ENCODE peak calls at places on chromosomes 7 and 10, in five cellular contexts. One of them, this sample, is unnamed.

GRCh38 chr7:92461027-92462003 is 14.0 kb downstream of the GATAD1 start:
- DNase-seq in WERI-Rb-1: peak; percentile 42
- DNase-seq in H9: peak; percentile 47
- DNase-seq in cardiac muscle cell: peak; percentile 48
- DNase-seq in colonic mucosa: peak; percentile 28
- DNase-seq in this sample: no peak

GRCh38 chr7:24980695-24981543 is 941 bp upstream of the OSBPL3 start:
- DNase-seq in WERI-Rb-1: peak; percentile 15
- DNase-seq in H9: peak; percentile 49
- DNase-seq in cardiac muscle cell: peak; percentile 4
- DNase-seq in colonic mucosa: peak; percentile 62
- DNase-seq in this sample: peak; percentile 4

GRCh38 chr10:86030312-86030711 is 336.3 kb downstream of the GRID1 start:
- DNase-seq in WERI-Rb-1: no peak
- DNase-seq in H9: no peak
- DNase-seq in cardiac muscle cell: no peak
- DNase-seq in colonic mucosa: no peak
- DNase-seq in this sample: no peak

GRCh38 chr7:79245623-79246249 is 207.7 kb downstream of the MAGI2 start:
- DNase-seq in WERI-Rb-1: no peak
- DNase-seq in H9: no peak
- DNase-seq in cardiac muscle cell: no peak
- DNase-seq in colonic mucosa: no peak
- DNase-seq in this sample: no peak

GRCh38 chr10:69451784-69452251 is 553 bp downstream of the TSPAN15 start:
- DNase-seq in WERI-Rb-1: peak; percentile 68
- DNase-seq in H9: peak; percentile 78
- DNase-seq in cardiac muscle cell: peak; percentile 26
- DNase-seq in colonic mucosa: peak; percentile 81
- DNase-seq in this sample: no peak

GRCh38 chr10:43396928-43397624 is 11.9 kb downstream of the HNRNPF start:
- DNase-seq in WERI-Rb-1: peak; percentile 95
- DNase-seq in H9: peak; percentile 93
- DNase-seq in cardiac muscle cell: peak; percentile 93
- DNase-seq in colonic mucosa: peak; percentile 93
- DNase-seq in this sample: peak; percentile 89

GRCh38 chr7:46945328-46945727 is 636.6 kb downstream of the TNS3 start:
- DNase-seq in WERI-Rb-1: peak; percentile 28
- DNase-seq in H9: no peak
- DNase-seq in cardiac muscle cell: no peak
- DNase-seq in colonic mucosa: no peak
- DNase-seq in this sample: no peak

GRCh38 chr10:79065853-79066252 is 2.9 kb upstream of the ZMIZ1 start:
- DNase-seq in WERI-Rb-1: no peak
- DNase-seq in H9: no peak
- DNase-seq in cardiac muscle cell: no peak
- DNase-seq in colonic mucosa: no peak
- DNase-seq in this sample: no peak

GRCh38 chr7:131480384-131481315 is 75.8 kb downstream of the PODXL start:
- DNase-seq in WERI-Rb-1: no peak
- DNase-seq in H9: no peak
- DNase-seq in cardiac muscle cell: no peak
- DNase-seq in colonic mucosa: no peak
- DNase-seq in this sample: no peak

GRCh38 chr10:130065251-130065650 is 45.4 kb downstream of the C10orf143 start:
- DNase-seq in WERI-Rb-1: no peak
- DNase-seq in H9: no peak
- DNase-seq in cardiac muscle cell: no peak
- DNase-seq in colonic mucosa: no peak
- DNase-seq in this sample: no peak

GRCh38 chr10:77899080-77899477 is 27.5 kb downstream of the DLG5 start:
- DNase-seq in WERI-Rb-1: no peak
- DNase-seq in H9: no peak
- DNase-seq in cardiac muscle cell: no peak
- DNase-seq in colonic mucosa: peak; percentile 91
- DNase-seq in this sample: no peak

GRCh38 chr10:30784896-30785605 is 155.5 kb upstream of the LYZL2 start:
- DNase-seq in WERI-Rb-1: peak; percentile 78
- DNase-seq in H9: peak; percentile 96
- DNase-seq in cardiac muscle cell: peak; percentile 95
- DNase-seq in colonic mucosa: peak; percentile 44
- DNase-seq in this sample: peak; percentile 80

GRCh38 chr7:152341039-152341913 is 94.5 kb downstream of the KMT2C start:
- DNase-seq in WERI-Rb-1: peak; percentile 31
- DNase-seq in H9: no peak
- DNase-seq in cardiac muscle cell: peak; percentile 46
- DNase-seq in colonic mucosa: peak; percentile 22
- DNase-seq in this sample: peak; percentile 43

GRCh38 chr7:3164363-3164762 is 120.7 kb upstream of the CARD11 start:
- DNase-seq in WERI-Rb-1: no peak
- DNase-seq in H9: no peak
- DNase-seq in cardiac muscle cell: peak; percentile 92
- DNase-seq in colonic mucosa: no peak
- DNase-seq in this sample: no peak

GRCh38 chr7:26192485-26193087 is 8.0 kb downstream of the HNRNPA2B1 start:
- DNase-seq in WERI-Rb-1: no peak
- DNase-seq in H9: no peak
- DNase-seq in cardiac muscle cell: no peak
- DNase-seq in colonic mucosa: no peak
- DNase-seq in this sample: no peak

GRCh38 chr7:77200542-77200941 is 923 bp upstream of the FGL2 start:
- DNase-seq in WERI-Rb-1: no peak
- DNase-seq in H9: no peak
- DNase-seq in cardiac muscle cell: no peak
- DNase-seq in colonic mucosa: no peak
- DNase-seq in this sample: no peak

GRCh38 chr10:45580781-45581496 is 91.6 kb downstream of the ZFAND4 start:
- DNase-seq in WERI-Rb-1: no peak
- DNase-seq in H9: no peak
- DNase-seq in cardiac muscle cell: no peak
- DNase-seq in colonic mucosa: peak; percentile 53
- DNase-seq in this sample: no peak

GRCh38 chr10:119821172-119821571 is 51.5 kb downstream of the MCMBP start:
- DNase-seq in WERI-Rb-1: no peak
- DNase-seq in H9: no peak
- DNase-seq in cardiac muscle cell: no peak
- DNase-seq in colonic mucosa: no peak
- DNase-seq in this sample: no peak

GRCh38 chr7:51011710-51012350 is 229.1 kb upstream of the GRB10 start:
- DNase-seq in WERI-Rb-1: no peak
- DNase-seq in H9: no peak
- DNase-seq in cardiac muscle cell: no peak
- DNase-seq in colonic mucosa: no peak
- DNase-seq in this sample: no peak

GRCh38 chr7:1197997-1198632 is 34.6 kb upstream of the UNCX start:
- DNase-seq in WERI-Rb-1: no peak
- DNase-seq in H9: no peak
- DNase-seq in cardiac muscle cell: no peak
- DNase-seq in colonic mucosa: no peak
- DNase-seq in this sample: no peak

GRCh38 chr7:81887098-81887497 is 117.3 kb upstream of the HGF start:
- DNase-seq in WERI-Rb-1: no peak
- DNase-seq in H9: no peak
- DNase-seq in cardiac muscle cell: peak; percentile 15
- DNase-seq in colonic mucosa: no peak
- DNase-seq in this sample: no peak

GRCh38 chr10:104659809-104660208 is 18.7 kb downstream of the SORCS3 start:
- DNase-seq in WERI-Rb-1: no peak
- DNase-seq in H9: no peak
- DNase-seq in cardiac muscle cell: no peak
- DNase-seq in colonic mucosa: no peak
- DNase-seq in this sample: no peak

GRCh38 chr7:88787777-88788176 is 7.8 kb downstream of the TEX47 start:
- DNase-seq in WERI-Rb-1: no peak
- DNase-seq in H9: no peak
- DNase-seq in cardiac muscle cell: no peak
- DNase-seq in colonic mucosa: no peak
- DNase-seq in this sample: no peak

GRCh38 chr7:132161231-132161915 is 414.9 kb downstream of the PLXNA4 start:
- DNase-seq in WERI-Rb-1: no peak
- DNase-seq in H9: no peak
- DNase-seq in cardiac muscle cell: peak; percentile 76
- DNase-seq in colonic mucosa: no peak
- DNase-seq in this sample: no peak

GRCh38 chr7:461118-461452 is 58.6 kb downstream of the PDGFA start:
- DNase-seq in WERI-Rb-1: no peak
- DNase-seq in H9: no peak
- DNase-seq in cardiac muscle cell: no peak
- DNase-seq in colonic mucosa: no peak
- DNase-seq in this sample: no peak

GRCh38 chr7:132291446-132291845 is 284.8 kb downstream of the PLXNA4 start:
- DNase-seq in WERI-Rb-1: no peak
- DNase-seq in H9: no peak
- DNase-seq in cardiac muscle cell: no peak
- DNase-seq in colonic mucosa: no peak
- DNase-seq in this sample: no peak

GRCh38 chr7:115864082-115864481 is 166.5 kb downstream of the TFEC start:
- DNase-seq in WERI-Rb-1: no peak
- DNase-seq in H9: no peak
- DNase-seq in cardiac muscle cell: no peak
- DNase-seq in colonic mucosa: no peak
- DNase-seq in this sample: no peak

GRCh38 chr7:49112647-49113046 is 188.3 kb downstream of the CDC14C start:
- DNase-seq in WERI-Rb-1: no peak
- DNase-seq in H9: no peak
- DNase-seq in cardiac muscle cell: peak; percentile 38
- DNase-seq in colonic mucosa: no peak
- DNase-seq in this sample: no peak

DNA sequence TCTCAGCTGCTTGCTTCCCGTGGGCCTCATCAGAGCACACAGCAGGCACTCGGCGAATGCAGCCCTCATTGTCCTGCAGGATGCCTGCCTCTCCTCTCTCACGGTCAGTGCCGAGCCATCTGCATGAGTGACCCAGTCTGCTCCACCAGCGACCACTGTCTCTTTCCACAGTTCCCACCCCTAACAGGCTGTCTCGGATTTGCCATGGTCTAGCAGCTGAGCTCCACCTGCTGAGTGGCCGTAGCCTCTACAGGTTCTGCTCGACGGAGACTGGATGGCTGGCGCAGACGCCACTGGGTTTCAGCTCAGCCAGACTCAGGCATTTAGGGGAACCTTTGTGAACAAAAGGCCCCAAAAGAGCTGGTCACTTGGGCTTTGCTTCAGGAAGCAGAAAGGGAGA is 209.4 kb upstream of the FOXK1 start:
- DNase-seq in WERI-Rb-1: peak; percentile 72
- DNase-seq in H9: peak; percentile 41
- DNase-seq in cardiac muscle cell: no peak
- DNase-seq in colonic mucosa: no peak
- DNase-seq in this sample: no peak
- TF ChIP-seq CTCF in WERI-Rb-1: peak; percentile 75
- TF ChIP-seq CTCF in H9: peak; percentile 22
- TF ChIP-seq CTCF in cardiac muscle cell: no peak
- TF ChIP-seq CTCF in colonic mucosa: no peak
- TF ChIP-seq CTCF in this sample: no peak

GRCh38 chr7:100072462-100072861 is 9.1 kb downstream of the ZNF3 start:
- DNase-seq in WERI-Rb-1: no peak
- DNase-seq in H9: no peak
- DNase-seq in cardiac muscle cell: no peak
- DNase-seq in colonic mucosa: no peak
- DNase-seq in this sample: no peak

GRCh38 chr7:100065452-100066186 is 15.9 kb downstream of the ZNF3 start:
- DNase-seq in WERI-Rb-1: no peak
- DNase-seq in H9: no peak
- DNase-seq in cardiac muscle cell: peak; percentile 16
- DNase-seq in colonic mucosa: no peak
- DNase-seq in this sample: no peak

GRCh38 chr7:100071018-100071723 is 10.4 kb downstream of the ZNF3 start:
- DNase-seq in WERI-Rb-1: no peak
- DNase-seq in H9: no peak
- DNase-seq in cardiac muscle cell: no peak
- DNase-seq in colonic mucosa: no peak
- DNase-seq in this sample: no peak

GRCh38 chr7:100066953-100067352 is 14.6 kb downstream of the ZNF3 start:
- DNase-seq in WERI-Rb-1: no peak
- DNase-seq in H9: peak; percentile 36
- DNase-seq in cardiac muscle cell: no peak
- DNase-seq in colonic mucosa: no peak
- DNase-seq in this sample: no peak

DNA sequence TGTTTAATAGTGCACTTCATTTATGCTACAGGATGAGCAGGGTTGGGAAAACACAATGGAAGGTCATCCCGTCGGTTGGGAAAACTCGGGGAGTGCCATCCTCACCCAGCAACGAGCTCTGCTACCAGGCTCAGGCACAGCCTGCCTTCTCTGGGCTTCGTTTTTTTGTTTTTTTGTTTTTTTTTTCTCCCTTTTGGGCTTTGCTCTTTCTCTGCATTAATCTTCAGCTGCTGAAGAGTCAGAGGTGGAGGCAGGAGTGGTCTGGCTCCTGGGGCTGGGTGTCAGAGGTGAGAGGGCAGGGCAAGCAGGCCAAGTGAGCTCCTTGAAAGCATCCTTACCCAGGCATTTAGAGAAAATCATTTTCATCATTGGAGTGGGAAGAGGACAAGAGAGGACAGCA is 11.5 kb downstream of the ZNF3 start:
- DNase-seq in WERI-Rb-1: no peak
- DNase-seq in H9: no peak
- DNase-seq in cardiac muscle cell: no peak
- DNase-seq in colonic mucosa: no peak
- DNase-seq in this sample: no peak
- H3K9me3 ChIP-seq in WERI-Rb-1: peaks cover 33% of the 10 kb centered on the region
- H3K9me3 ChIP-seq in H9: peaks cover 51% of the 10 kb centered on the region
- H3K9me3 ChIP-seq in cardiac muscle cell: peaks cover 6% of the 10 kb centered on the region
- H3K9me3 ChIP-seq in colonic mucosa: peaks cover 8% of the 10 kb centered on the region
- H3K9me3 ChIP-seq in this sample: peaks cover 14% of the 10 kb centered on the region

DNA sequence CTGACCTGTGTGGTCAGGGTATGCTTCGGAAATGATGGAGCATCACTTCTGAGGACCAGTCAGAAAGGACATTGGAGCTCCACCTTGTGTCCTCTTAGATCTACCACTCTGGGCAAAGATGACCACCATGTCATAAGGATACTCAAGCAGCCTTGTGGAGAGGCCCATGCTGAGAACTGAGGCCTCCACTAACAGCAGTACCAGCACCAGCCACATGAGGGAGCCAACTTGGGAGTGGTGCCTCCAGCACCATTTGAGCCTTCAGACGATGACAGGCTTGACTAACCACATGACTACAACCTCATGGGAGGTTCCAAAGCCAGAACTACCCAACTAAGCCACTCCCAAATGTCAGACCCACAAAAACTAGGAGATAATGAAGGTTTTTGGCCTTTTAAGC is 116.0 kb downstream of the NPTX2 start:
- DNase-seq in WERI-Rb-1: peak; percentile 73
- DNase-seq in H9: peak; percentile 83
- DNase-seq in cardiac muscle cell: no peak
- DNase-seq in colonic mucosa: peak; percentile 44
- DNase-seq in this sample: no peak
- TF ChIP-seq CTCF in WERI-Rb-1: peak; percentile 85
- TF ChIP-seq CTCF in H9: peak; percentile 84
- TF ChIP-seq CTCF in cardiac muscle cell: peak; percentile 39
- TF ChIP-seq CTCF in colonic mucosa: peak; percentile 37
- TF ChIP-seq CTCF in this sample: no peak

DNA sequence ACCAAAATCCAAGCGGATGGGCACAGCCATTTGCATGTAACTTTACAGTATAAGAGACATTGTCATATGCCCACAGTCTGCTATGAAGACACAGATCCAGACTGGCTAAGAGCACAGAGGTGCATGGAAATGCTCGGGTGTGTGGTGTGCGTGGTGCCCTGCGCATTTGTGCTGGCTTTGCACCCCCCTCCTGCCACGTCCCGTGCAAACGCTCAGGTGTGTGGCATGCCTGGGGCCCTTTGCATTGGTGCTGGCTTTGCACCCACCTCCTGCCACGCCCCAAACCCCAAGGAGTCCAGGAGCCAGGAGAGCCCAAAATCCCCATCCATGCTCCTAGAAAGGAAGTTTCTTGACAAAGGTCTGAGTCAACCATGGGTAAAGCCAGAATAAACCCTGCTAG is 306.2 kb downstream of the PTPRN2 start:
- DNase-seq in WERI-Rb-1: no peak
- DNase-seq in H9: peak; percentile 14
- DNase-seq in cardiac muscle cell: no peak
- DNase-seq in colonic mucosa: no peak
- DNase-seq in this sample: no peak
- H3K9me3 ChIP-seq in WERI-Rb-1: peaks cover under 1% of the 10 kb centered on the region
- H3K9me3 ChIP-seq in H9: no peaks in the 10 kb centered on the region
- H3K9me3 ChIP-seq in cardiac muscle cell: no peaks in the 10 kb centered on the region
- H3K9me3 ChIP-seq in colonic mucosa: no peaks in the 10 kb centered on the region
- H3K9me3 ChIP-seq in this sample: no peaks in the 10 kb centered on the region

This sample was measured in gastrocnemius medialis.